ENCODE peak calls at places on chromosomes 5 and 9, in eight cellular contexts. L is neural crest cell; P is heart left ventricle; Z is pancreas; M is GM12865; N is IMR-90; T is lung; W is CD8-positive, alpha-beta T cell. G is an unnamed sample.
A peak's percentile ranks its signal among the peaks of the same experiment; 100 is the strongest.

GRCh38 chr5:178580556-178580955 is 9.6 kb downstream of the COL23A1 start:
- DNase-seq in P (no peak), M (no peak), Z (no peak), T (no peak), W (no peak), L (no peak), N (no peak), G (no peak)

GRCh38 chr5:151406322-151406947 is 41.0 kb upstream of the SLC36A1 start:
- DNase-seq in Z (no peak), M (no peak), P (no peak), N (peak; percentile 4), T (no peak), L (no peak), W (no peak), G (no peak)

GRCh38 chr5:1637639-1638481 is 114.1 kb upstream of the LPCAT1 start:
- DNase-seq in M (no peak), L (no peak), N (no peak), Z (peak; percentile 42), T (no peak), W (no peak), P (peak; percentile 40), G (peak; percentile 10)

GRCh38 chr5:177598477-177598876 is 1.5 kb upstream of the B4GALT7 start:
- DNase-seq in M (no peak), N (no peak), T (no peak), Z (no peak), P (no peak), W (no peak), L (no peak), G (peak; percentile 5)

GRCh38 chr5:131939690-131940345 is 5.6 kb downstream of the MEIKIN start:
- DNase-seq in T (no peak), M (no peak), W (no peak), Z (no peak), N (no peak), L (no peak), P (no peak), G (no peak)

GRCh38 chr5:176639981-176640380 is 7.3 kb upstream of the TSPAN17 start:
- DNase-seq in M (no peak), Z (no peak), N (no peak), P (peak; percentile 83), W (no peak), L (no peak), T (no peak), G (no peak)

GRCh38 chr5:107535849-107536248 is 134.9 kb downstream of the EFNA5 start:
- DNase-seq in W (no peak), T (no peak), L (no peak), P (no peak), Z (no peak), N (no peak), M (no peak), G (no peak)

GRCh38 chr5:14668247-14668646 is 3.7 kb downstream of the OTULIN start:
- DNase-seq in W (peak; percentile 52), M (peak; percentile 76), N (no peak), Z (no peak), T (no peak), P (no peak), L (no peak), G (no peak)

GRCh38 chr9:22052376-22052945 is 43.4 kb upstream of the CDKN2B start:
- DNase-seq in Z (no peak), N (peak; percentile 99), P (no peak), M (peak; percentile 27), W (no peak), T (no peak), L (no peak), G (no peak)

GRCh38 chr9:73230257-73230656 is 78.6 kb downstream of the ANXA1 start:
- DNase-seq in W (no peak), M (no peak), N (no peak), P (no peak), Z (no peak), T (no peak), L (no peak), G (no peak)

GRCh38 chr9:125747053-125747764 is at the start of gene PBX3:
- DNase-seq in Z (peak; percentile 81), P (peak; percentile 80), L (peak; percentile 48), M (peak; percentile 70), W (peak; percentile 47), N (no peak), T (peak; percentile 47), G (peak; percentile 75)

GRCh38 chr5:89351975-89352374 is 469.0 kb upstream of the MEF2C start:
- DNase-seq in L (no peak), N (peak; percentile 10), M (no peak), W (no peak), T (no peak), P (no peak), Z (no peak), G (no peak)

GRCh38 chr5:170408189-170408588 is 19.0 kb upstream of the KCNMB1 start:
- DNase-seq in L (no peak), N (no peak), M (no peak), T (no peak), W (no peak), Z (no peak), P (no peak), G (no peak)

GRCh38 chr9:87529666-87530065 is 32.0 kb downstream of the DAPK1 start:
- DNase-seq in Z (no peak), M (no peak), N (no peak), L (no peak), P (no peak), T (no peak), W (no peak), G (no peak)

GRCh38 chr5:177536386-177536785 is 18.0 kb downstream of the FAM193B start:
- DNase-seq in W (no peak), Z (no peak), M (no peak), L (no peak), N (no peak), P (no peak), T (no peak), G (no peak)

GRCh38 chr5:147466581-147466980 is 43.3 kb downstream of the DPYSL3 start:
- DNase-seq in T (no peak), Z (no peak), L (no peak), W (no peak), M (no peak), N (no peak), P (no peak), G (no peak)

GRCh38 chr5:109880907-109881685 is 191.4 kb downstream of the MAN2A1 start:
- DNase-seq in M (no peak), Z (no peak), W (no peak), P (no peak), N (peak; percentile 15), T (no peak), L (no peak), G (no peak)

DNA sequence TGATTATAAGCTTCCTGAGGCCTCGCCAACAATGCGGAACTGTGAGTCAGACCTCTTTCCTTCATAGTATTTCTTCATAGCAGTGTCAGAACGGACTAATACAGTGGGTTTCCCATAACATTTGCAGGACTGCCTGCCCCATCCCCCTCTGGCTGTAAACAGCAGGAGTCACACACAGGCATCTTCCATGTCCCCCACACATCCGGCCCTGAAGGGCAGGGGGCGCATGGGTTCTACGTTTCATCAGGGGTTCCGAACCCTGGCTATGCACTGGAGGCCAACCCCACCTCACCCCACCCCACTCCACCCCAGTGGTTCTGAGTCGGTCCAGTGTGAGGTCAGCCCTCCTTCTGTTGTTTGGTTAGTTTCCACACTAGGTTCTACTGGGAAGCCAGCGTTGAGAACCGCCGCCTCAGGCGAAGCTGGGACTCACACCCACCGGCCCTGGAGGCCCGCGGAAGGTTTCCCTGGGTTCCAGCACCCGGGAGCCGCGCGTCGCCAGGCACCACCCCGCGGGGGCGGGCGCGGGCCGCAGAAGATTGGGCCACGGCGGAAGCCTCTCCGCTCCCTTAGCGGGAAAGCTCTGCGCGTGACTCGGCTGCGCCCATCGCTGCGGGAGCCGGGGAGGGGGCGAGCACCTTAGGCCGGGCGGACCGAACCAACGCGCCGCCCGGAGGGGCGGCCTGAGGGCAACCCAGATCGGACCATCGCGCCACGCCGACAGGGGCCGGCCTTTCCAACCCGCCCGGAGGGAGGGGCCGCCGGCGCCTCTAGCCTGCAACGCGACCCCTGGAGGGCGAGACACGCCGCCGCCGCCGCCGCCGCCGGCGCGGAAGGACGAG is at the start of gene RUSC2:
- DNase-seq in P (peak; percentile 92), Z (peak; percentile 90), M (peak; percentile 47), L (peak; percentile 84), N (peak; percentile 90), W (peak; percentile 45), T (peak; percentile 81), G (peak; percentile 43)
- TF ChIP-seq CTCF in P (peak; percentile 64), Z (peak; percentile 13), M (peak; percentile 4), L (peak; percentile 59), N (peak; percentile 41), W (no peak), T (no peak), G (no peak)

DNA sequence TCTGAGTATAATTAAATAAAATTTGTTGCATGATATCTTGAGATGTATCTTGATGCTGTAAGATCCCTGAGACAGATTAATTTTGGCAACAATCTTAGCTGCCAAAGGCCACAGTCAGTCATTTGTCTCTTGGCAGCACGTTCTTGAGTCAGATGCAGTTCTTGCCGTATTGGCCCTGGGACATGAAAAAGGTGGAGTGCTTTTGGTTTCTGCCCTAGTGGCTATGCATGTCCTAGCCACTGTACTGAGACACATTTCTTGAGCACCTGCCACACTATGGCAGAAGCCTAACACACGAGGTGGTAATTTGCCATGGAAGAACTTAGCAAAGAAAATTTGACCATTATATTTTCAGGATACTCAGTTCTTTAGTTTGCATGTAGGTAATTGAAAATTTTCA is 45.0 kb upstream of the PHF2 start:
- DNase-seq in T (no peak), W (no peak), M (no peak), Z (no peak), P (no peak), N (peak; percentile 7), L (no peak), G (no peak)
- TF ChIP-seq CTCF in T (no peak), W (no peak), M (no peak), Z (no peak), P (no peak), N (no peak), L (peak; percentile 43), G (no peak)

DNA sequence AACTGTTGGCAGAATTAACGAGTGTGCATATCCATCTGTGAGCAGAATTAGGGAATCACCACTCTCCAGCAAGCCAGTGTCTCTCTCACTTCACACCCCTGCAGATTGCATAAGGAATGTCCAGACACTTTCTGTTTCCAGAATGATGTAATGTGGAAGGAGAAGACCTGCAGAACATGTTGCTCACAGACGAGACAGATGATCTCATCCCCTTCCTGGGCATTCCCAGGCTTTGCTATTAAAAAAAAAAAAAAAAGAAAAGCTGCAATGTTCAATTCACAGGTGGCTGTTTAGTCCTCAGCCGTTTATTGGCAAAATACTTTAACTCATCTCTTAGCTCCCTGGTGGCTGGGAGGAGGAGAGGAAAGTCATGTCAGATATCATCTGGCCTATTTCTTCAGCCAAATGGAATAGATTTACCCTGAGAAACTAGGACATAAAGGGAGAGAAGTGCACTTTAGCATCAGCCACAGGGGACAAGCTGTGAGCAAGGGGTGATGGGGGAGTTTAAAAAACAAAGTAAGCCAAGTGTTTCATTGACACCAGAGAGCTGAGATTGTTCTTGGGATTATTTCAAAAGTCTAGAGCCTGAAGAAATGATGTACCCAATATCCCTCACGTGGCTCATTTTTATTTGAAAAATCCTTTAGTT is 95.9 kb upstream of the TNC start:
- DNase-seq in P (no peak), N (peak; percentile 94), M (no peak), W (no peak), T (no peak), L (no peak), Z (no peak), G (no peak)
- TF ChIP-seq CTCF in P (no peak), N (no peak), M (no peak), W (no peak), T (no peak), L (no peak), Z (no peak), G (no peak)

DNA sequence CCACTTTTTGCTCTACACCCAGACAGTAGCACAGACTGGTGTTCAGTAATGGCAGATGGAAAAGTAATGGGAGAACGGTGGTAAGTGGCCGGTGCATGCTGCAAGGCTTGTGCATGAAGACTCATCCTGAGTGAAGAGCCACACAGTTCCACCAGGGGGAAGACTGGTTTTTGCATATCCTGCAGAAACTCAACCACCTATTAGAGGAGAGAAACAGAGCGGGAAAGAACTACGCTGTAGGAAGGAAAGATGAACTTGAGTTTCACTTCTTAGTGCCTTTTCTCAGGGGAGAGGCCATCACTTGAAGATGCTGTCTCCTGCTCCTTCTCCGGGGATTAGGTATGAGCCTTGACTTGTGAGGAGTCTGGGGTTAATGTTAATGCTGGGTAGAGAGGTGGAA is 9.4 kb upstream of the PRSS3 start:
- DNase-seq in Z (no peak), N (peak; percentile 28), M (peak; percentile 47), T (no peak), W (no peak), L (no peak), P (no peak), G (no peak)
- TF ChIP-seq CTCF in Z (peak; percentile 27), N (peak; percentile 28), M (peak; percentile 35), T (no peak), W (no peak), L (peak; percentile 22), P (no peak), G (no peak)